ENCODE peak calls at places on chromosome 18, in five cellular contexts. P, Q, A, E and X are unnamed samples.

GRCh38 chr18:61635901-61636528 is 256.8 kb downstream of the RNF152 start:
- DNase-seq in P (peak; percentile 80), Q (peak; percentile 61), A (peak; percentile 31), E (peak; percentile 22), X (no peak)

GRCh38 chr18:43830905-43831304 is 553.6 kb upstream of the SYT4 start:
- DNase-seq in P (no peak), Q (no peak), A (no peak), E (no peak), X (no peak)

GRCh38 chr18:59623456-59624383 is 73.5 kb downstream of the CCBE1 start:
- DNase-seq in P (peak; percentile 83), Q (peak; percentile 50), A (no peak), E (no peak), X (no peak)

GRCh38 chr18:50298443-50299284 is 11.2 kb upstream of the CXXC1 start:
- DNase-seq in P (no peak), Q (no peak), A (no peak), E (no peak), X (no peak)

GRCh38 chr18:41073372-41073954 is 881.6 kb upstream of the PIK3C3 start:
- DNase-seq in P (peak; percentile 81), Q (no peak), A (no peak), E (no peak), X (no peak)

GRCh38 chr18:75209952-75210261 is 690 bp upstream of the TSHZ1 start:
- DNase-seq in P (no peak), Q (no peak), A (peak; percentile 22), E (no peak), X (no peak)

GRCh38 chr18:58109251-58109650 is 65.2 kb downstream of the NEDD4L start:
- DNase-seq in P (no peak), Q (no peak), A (no peak), E (no peak), X (no peak)

GRCh38 chr18:63339920-63340484 is 20.4 kb upstream of the BCL2 start:
- DNase-seq in P (peak; percentile 56), Q (peak; percentile 40), A (peak; percentile 45), E (no peak), X (no peak)

GRCh38 chr18:58896734-58897508 is 32.2 kb downstream of the ZNF532 start:
- DNase-seq in P (peak; percentile 18), Q (no peak), A (peak; percentile 45), E (no peak), X (no peak)

GRCh38 chr18:9808530-9809241 is 77.1 kb upstream of the TXNDC2 start:
- DNase-seq in P (peak; percentile 45), Q (no peak), A (no peak), E (no peak), X (no peak)

GRCh38 chr18:56716692-56717146 is 65.6 kb downstream of the WDR7 start:
- DNase-seq in P (no peak), Q (no peak), A (no peak), E (no peak), X (no peak)

GRCh38 chr18:58787750-58788149 is 76.9 kb upstream of the ZNF532 start:
- DNase-seq in P (no peak), Q (no peak), A (no peak), E (peak; percentile 19), X (no peak)

GRCh38 chr18:66795011-66795410 is 191.1 kb upstream of the CDH19 start:
- DNase-seq in P (peak; percentile 17), Q (no peak), A (no peak), E (no peak), X (no peak)

GRCh38 chr18:63376493-63377053 is 9.6 kb upstream of the KDSR start:
- DNase-seq in P (peak; percentile 85), Q (no peak), A (no peak), E (no peak), X (no peak)

GRCh38 chr18:51051105-51051712 is 21.2 kb downstream of the SMAD4 start:
- DNase-seq in P (peak; percentile 75), Q (no peak), A (peak; percentile 60), E (no peak), X (no peak)

GRCh38 chr18:22999212-22999611 is 66.1 kb downstream of the RBBP8 start:
- DNase-seq in P (peak; percentile 58), Q (no peak), A (no peak), E (no peak), X (no peak)

GRCh38 chr18:48798334-48799197 is 152.2 kb downstream of the SMAD7 start:
- DNase-seq in P (no peak), Q (peak; percentile 7), A (no peak), E (peak; percentile 50), X (peak; percentile 37)

GRCh38 chr18:9419956-9420631 is 55.2 kb upstream of the RALBP1 start:
- DNase-seq in P (peak; percentile 33), Q (no peak), A (no peak), E (no peak), X (no peak)

GRCh38 chr18:76426738-76427305 is 68.2 kb downstream of the ZNF516 start:
- DNase-seq in P (peak; percentile 42), Q (peak; percentile 73), A (no peak), E (no peak), X (peak; percentile 69)
- TF ChIP-seq CTCF in P (peak; percentile 77), Q (peak; percentile 77), A (peak; percentile 70), E (peak; percentile 54), X (peak; percentile 82)

GRCh38 chr18:52481116-52481515 is 141.1 kb downstream of the DCC start:
- DNase-seq in P (no peak), Q (no peak), A (no peak), E (no peak), X (no peak)

GRCh38 chr18:52486052-52486451 is 146.1 kb downstream of the DCC start:
- DNase-seq in P (no peak), Q (no peak), A (no peak), E (no peak), X (no peak)

DNA sequence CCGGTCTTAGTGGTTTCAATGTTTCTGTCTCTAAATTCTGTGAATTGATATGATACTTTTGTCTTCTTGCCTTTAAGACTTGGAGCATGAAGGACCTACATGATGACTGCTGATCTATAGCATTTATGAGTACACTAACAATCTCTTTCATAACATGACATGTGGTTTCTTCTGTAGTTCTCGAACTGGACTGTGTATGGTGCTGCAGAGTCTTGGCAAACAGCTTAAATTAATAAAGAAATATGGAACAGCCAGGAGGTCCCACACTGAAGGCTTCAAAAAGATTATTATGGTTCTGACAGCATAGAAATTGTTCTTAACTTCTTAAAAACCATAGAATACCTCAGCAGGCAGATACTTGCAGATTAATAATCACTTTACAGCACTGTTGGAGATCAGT is 145.0 kb downstream of the DCC start:
- DNase-seq in P (no peak), Q (no peak), A (no peak), E (no peak), X (no peak)
- TF ChIP-seq CTCF in P (no peak), Q (no peak), A (no peak), E (no peak), X (no peak)

DNA sequence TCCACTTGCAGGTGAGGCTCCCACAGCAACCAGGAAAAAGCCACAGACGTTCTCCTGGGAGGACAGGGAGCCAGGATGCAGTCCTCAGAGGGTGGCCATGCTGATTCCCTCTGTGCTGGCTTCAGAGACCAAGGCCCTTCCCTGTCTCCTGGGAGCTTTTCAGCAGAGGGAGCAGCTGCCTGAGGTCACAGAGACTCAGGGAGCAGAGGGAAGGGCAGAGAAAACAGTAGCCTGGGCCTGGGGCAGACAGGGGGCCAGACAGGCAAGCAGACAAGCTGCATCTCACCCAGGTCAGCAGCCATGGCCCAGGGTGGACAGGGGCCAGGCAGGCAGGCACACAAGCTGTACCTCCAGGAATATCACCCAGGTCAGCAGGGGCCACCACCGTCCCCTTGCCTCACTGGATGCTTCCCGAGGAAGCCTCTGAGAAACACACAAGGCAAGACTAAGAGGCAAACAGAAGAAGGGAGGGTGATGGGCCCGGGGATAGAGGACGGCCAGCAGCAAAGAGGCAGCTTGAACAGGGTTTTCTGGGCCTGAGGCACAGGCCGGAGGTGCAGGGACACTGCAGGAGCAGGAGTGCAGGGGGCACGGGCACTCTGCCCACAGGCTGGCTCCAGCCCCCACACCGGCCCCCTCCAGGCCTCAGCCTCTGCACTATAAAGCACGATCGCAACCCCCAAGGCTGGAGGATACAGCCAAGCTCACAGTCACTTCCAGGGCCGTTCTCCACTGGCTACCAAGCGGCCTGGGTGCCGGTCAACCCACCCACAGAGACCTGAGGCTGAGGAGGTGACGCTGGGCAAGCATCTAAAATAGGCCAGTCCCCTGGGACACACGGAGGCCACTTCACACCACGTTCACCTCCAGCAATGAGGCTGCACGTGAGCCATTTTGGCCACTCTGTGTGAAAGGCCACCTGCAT is 6.1 kb downstream of the SLC66A2 start:
- DNase-seq in P (no peak), Q (no peak), A (no peak), E (no peak), X (peak; percentile 67)
- TF ChIP-seq CTCF in P (no peak), Q (no peak), A (no peak), E (no peak), X (no peak)

GRCh38 chr18:8401606-8402005 is 207.6 kb upstream of the RAB12 start:
- DNase-seq in P (no peak), Q (no peak), A (no peak), E (no peak), X (no peak)
- TF ChIP-seq CTCF in P (no peak), Q (no peak), A (no peak), E (no peak), X (no peak)

DNA sequence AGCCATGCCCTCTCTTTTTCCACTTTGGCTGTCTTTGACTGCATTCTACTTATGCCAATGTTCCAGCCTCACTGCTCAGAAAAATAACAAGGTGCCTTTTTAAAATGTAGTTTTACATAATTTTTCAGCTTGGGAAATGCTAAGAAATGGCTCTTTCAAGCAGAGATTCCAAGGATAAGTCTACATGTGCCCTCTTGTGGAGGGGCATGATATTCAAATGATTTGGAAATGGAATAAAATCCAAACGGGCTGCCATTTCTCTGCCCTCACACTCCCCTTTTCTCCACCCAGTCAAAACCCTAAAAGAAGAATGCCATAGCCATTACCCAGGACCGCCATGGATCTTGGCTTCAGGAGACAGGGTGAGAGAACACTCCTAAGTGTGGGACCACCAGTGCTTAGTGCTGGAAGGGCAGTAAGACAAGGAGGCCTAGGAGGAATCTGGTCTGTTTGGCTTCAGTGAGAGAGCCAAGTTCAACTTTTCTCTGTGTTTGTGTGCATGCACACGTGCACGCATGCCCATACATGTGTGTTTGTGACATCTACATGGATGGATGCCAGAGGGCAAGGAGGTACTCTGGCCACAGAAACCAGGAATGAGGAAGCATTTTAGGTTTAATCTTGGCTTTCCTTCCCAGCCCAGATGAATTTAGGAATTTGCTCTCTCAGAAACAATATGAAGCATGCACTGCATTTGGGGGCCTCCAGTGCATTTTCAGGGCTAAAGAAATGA is 174.0 kb upstream of the SLC14A2 start:
- DNase-seq in P (peak; percentile 9), Q (no peak), A (no peak), E (no peak), X (no peak)
- TF ChIP-seq CTCF in P (no peak), Q (no peak), A (peak; percentile 21), E (no peak), X (peak; percentile 57)

GRCh38 chr18:5237083-5237722 is 40.1 kb upstream of the AKAIN1 start:
- DNase-seq in P (no peak), Q (no peak), A (peak; percentile 19), E (peak; percentile 39), X (no peak)

GRCh38 chr18:5238371-5238758 is 41.3 kb upstream of the AKAIN1 start:
- DNase-seq in P (no peak), Q (no peak), A (peak; percentile 60), E (peak; percentile 48), X (peak; percentile 71)

GRCh38 chr18:5239447-5239846 is 42.4 kb upstream of the AKAIN1 start:
- DNase-seq in P (peak; percentile 2), Q (no peak), A (no peak), E (no peak), X (no peak)

GRCh38 chr18:5237723-5238370 is 40.8 kb upstream of the AKAIN1 start:
- DNase-seq in P (peak; percentile 91), Q (peak; percentile 85), A (peak; percentile 89), E (peak; percentile 88), X (peak; percentile 91)
- TF ChIP-seq CTCF in P (peak; percentile 5), Q (peak; percentile 2), A (peak; percentile 40), E (peak; percentile 58), X (peak; percentile 35)